ENCODE peak calls at places on chromosomes 12 and 14, in ten cellular contexts. L is GM23338, Y is left ventricle myocardium inferior, N is lung, R is heart left ventricle, H is heart right ventricle, K is lower lobe of right lung, D is uterus, O is stomach, A is PC-9. S is an unnamed sample.

GRCh38 chr12:42090899-42091298 is 53.8 kb downstream of the GXYLT1 start:
- DNase-seq in L (peak; percentile 8), Y (no peak), N (no peak), R (no peak), H (no peak), K (no peak), D (no peak), O (no peak), A (no peak), S (no peak)

GRCh38 chr14:101927859-101928258 is 36.5 kb upstream of the DYNC1H1 start:
- DNase-seq in L (no peak), Y (peak; percentile 91), N (peak; percentile 68), R (peak; percentile 96), H (peak; percentile 93), K (peak; percentile 87), D (peak; percentile 94), O (peak; percentile 53), A (no peak), S (peak; percentile 32)

GRCh38 chr12:89924191-89924590 is 215.6 kb upstream of the ATP2B1 start:
- DNase-seq in L (no peak), Y (no peak), N (no peak), R (no peak), H (no peak), K (no peak), D (no peak), O (no peak), A (no peak), S (no peak)

GRCh38 chr12:44509471-44509870 is 366.6 kb downstream of the NELL2 start:
- DNase-seq in L (peak; percentile 7), Y (no peak), N (no peak), R (no peak), H (no peak), K (no peak), D (no peak), O (no peak), A (no peak), S (no peak)

GRCh38 chr12:50637870-50638481 is 125.9 kb upstream of the ATF1 start:
- DNase-seq in L (peak; percentile 74), Y (no peak), N (no peak), R (no peak), H (no peak), K (no peak), D (no peak), O (no peak), A (no peak), S (no peak)

GRCh38 chr12:52258335-52258901 is 16.0 kb upstream of the KRT86 start:
- DNase-seq in L (peak; percentile 75), Y (no peak), N (no peak), R (no peak), H (no peak), K (peak; percentile 61), D (no peak), O (peak; percentile 41), A (no peak), S (no peak)

GRCh38 chr14:89660183-89660582 is 243.2 kb upstream of the FOXN3 start:
- DNase-seq in L (no peak), Y (no peak), N (no peak), R (peak; percentile 45), H (peak; percentile 43), K (no peak), D (peak; percentile 18), O (no peak), A (no peak), S (no peak)

GRCh38 chr14:37131205-37131604 is 41.2 kb downstream of the SLC25A21 start:
- DNase-seq in L (no peak), Y (no peak), N (no peak), R (no peak), H (no peak), K (no peak), D (no peak), O (no peak), A (no peak), S (peak; percentile 20)

GRCh38 chr12:112985655-112986290 is 7.5 kb downstream of the OAS2 start:
- DNase-seq in L (no peak), Y (no peak), N (no peak), R (no peak), H (no peak), K (no peak), D (no peak), O (no peak), A (no peak), S (no peak)

GRCh38 chr14:43141636-43142191 is 1365.4 kb downstream of the FSCB start:
- DNase-seq in L (no peak), Y (no peak), N (no peak), R (no peak), H (no peak), K (no peak), D (no peak), O (no peak), A (no peak), S (no peak)

GRCh38 chr14:100861188-100861936 is 35.4 kb downstream of the MEG3 start:
- DNase-seq in L (no peak), Y (peak; percentile 2), N (no peak), R (peak; percentile 7), H (no peak), K (peak; percentile 30), D (no peak), O (no peak), A (no peak), S (no peak)

DNA sequence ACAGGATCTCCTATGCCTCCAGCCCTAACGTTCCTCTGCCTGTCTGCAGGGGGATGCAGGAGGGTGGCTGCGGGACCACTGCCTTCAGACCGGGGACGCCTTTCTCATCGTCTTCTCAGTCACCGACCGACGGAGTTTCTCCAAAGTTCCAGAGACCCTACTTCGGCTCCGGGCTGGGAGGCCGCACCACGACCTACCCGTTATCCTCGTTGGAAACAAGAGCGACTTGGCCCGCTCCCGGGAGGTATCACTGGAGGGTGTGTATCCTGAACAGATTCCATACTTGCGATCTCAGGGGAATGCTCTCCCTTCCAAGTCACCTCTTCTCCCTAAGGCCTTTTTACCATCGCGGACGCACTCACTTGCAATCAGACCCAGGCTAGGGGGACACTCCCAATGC is 3.0 kb downstream of the REM2 start:
- DNase-seq in L (no peak), Y (no peak), N (no peak), R (no peak), H (no peak), K (no peak), D (no peak), O (no peak), A (no peak), S (no peak)
- H3K27ac ChIP-seq in L (no peak overlapping the region), Y (no peak overlapping the region), N (peak overlapping the region; percentile 76), R (no peak overlapping the region), H (no peak overlapping the region), K (peak overlapping the region; percentile 68), D (no peak overlapping the region), O (peak overlapping the region; percentile 88), A (no peak overlapping the region), S (no peak overlapping the region)

DNA sequence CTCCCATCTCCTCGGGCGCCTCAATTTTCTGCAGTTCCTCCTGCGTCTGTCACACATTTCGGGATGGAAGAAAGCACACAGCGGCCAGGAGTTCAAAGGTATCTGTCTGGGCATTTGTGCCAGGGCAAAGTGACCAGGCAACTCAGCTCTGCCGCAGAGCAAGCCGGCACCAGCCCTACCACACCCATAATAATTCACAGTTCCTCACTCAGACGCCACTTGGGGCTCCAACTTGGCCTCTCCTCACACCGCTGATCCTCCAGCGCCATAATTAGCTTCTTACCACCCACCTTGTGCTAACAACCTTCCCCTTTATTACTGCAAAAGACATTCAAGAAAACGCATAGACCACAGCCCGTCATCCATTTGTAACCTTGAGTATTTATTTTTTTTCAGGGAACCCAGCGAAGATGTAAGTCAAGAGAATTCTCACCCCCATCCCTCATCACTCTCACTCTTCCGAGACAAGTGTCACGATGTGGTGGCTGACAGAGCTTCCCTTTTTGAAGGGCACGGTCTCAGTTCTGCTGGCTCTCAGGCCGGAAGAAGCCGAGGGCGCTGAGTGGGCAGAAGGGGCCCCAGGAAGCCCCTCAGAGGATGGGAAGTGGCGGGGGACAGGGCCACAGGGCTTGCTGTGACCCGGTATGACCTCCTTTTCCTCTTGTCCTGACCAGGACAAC is 25.2 kb upstream of the NCOR2 start:
- DNase-seq in L (no peak), Y (no peak), N (no peak), R (no peak), H (no peak), K (no peak), D (no peak), O (no peak), A (no peak), S (no peak)
- H3K27ac ChIP-seq in L (no peak overlapping the region), Y (peak overlapping the region; percentile 19), N (no peak overlapping the region), R (no peak overlapping the region), H (no peak overlapping the region), K (no peak overlapping the region), D (no peak overlapping the region), O (no peak overlapping the region), A (peak overlapping the region; percentile 20), S (no peak overlapping the region)

GRCh38 chr12:57211791-57212700 is 4.5 kb upstream of the NXPH4 start:
- DNase-seq in L (no peak), Y (no peak), N (no peak), R (no peak), H (no peak), K (no peak), D (no peak), O (no peak), A (no peak), S (no peak)

GRCh38 chr12:57214398-57214781 is 2.2 kb upstream of the NXPH4 start:
- DNase-seq in L (peak; percentile 93), Y (peak; percentile 57), N (peak; percentile 61), R (no peak), H (peak; percentile 64), K (no peak), D (peak; percentile 61), O (peak; percentile 69), A (peak; percentile 55), S (peak; percentile 29)

GRCh38 chr12:57213763-57214397 is 2.7 kb upstream of the NXPH4 start:
- DNase-seq in L (peak; percentile 56), Y (no peak), N (no peak), R (no peak), H (no peak), K (no peak), D (no peak), O (no peak), A (peak; percentile 58), S (no peak)

GRCh38 chr12:57212701-57213067 is 3.9 kb upstream of the NXPH4 start:
- DNase-seq in L (peak; percentile 43), Y (no peak), N (no peak), R (no peak), H (no peak), K (no peak), D (no peak), O (no peak), A (no peak), S (no peak)

GRCh38 chr12:57213068-57213715 is 3.4 kb upstream of the NXPH4 start:
- DNase-seq in L (peak; percentile 86), Y (peak; percentile 87), N (peak; percentile 87), R (peak; percentile 89), H (peak; percentile 87), K (peak; percentile 90), D (peak; percentile 88), O (peak; percentile 87), A (peak; percentile 92), S (peak; percentile 86)
- H3K27ac ChIP-seq in L (peak overlapping the region; percentile 39), Y (peak overlapping the region; percentile 53), N (no peak overlapping the region), R (peak overlapping the region; percentile 58), H (peak overlapping the region; percentile 33), K (no peak overlapping the region), D (peak overlapping the region; percentile 18), O (no peak overlapping the region), A (peak overlapping the region; percentile 60), S (no peak overlapping the region)

DNA sequence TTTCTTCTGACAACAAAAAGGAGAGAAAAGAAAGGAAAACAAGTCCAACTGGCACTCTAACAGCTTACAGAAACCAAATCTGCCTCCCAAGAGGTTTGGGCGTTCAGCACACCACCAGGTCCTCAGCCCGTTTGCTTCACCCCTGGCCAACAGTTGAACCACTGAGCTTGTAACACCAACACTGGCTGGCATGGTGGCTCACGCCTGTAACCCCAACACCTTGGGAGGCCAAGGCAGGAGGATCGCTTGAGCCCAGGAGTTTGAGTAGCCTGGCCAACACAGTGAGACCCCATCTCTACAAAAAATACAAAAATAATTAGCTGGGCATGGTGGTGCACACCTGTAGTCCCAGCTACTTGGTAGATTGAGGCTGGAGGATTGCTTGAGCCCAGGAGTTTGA is 19.4 kb downstream of the CCDC88C start:
- DNase-seq in L (no peak), Y (no peak), N (no peak), R (no peak), H (no peak), K (no peak), D (no peak), O (no peak), A (no peak), S (no peak)
- H3K27ac ChIP-seq in L (peak overlapping the region; percentile 80), Y (no peak overlapping the region), N (peak overlapping the region; percentile 32), R (no peak overlapping the region), H (no peak overlapping the region), K (peak overlapping the region; percentile 36), D (no peak overlapping the region), O (peak overlapping the region; percentile 63), A (no peak overlapping the region), S (peak overlapping the region; percentile 63)

S was measured in caudate nucleus.